ENCODE peak calls at places on chromosome 5, in seven cellular contexts. M, N, D, K, Q, O and W are unnamed samples.

GRCh38 chr5:160787247-160787646 is 64.8 kb downstream of the ATP10B start:
- DNase-seq in M (no peak), N (no peak), D (peak), K (peak), Q (peak), O (no peak), W (no peak)

GRCh38 chr5:109866051-109866450 is 176.3 kb downstream of the MAN2A1 start:
- DNase-seq in M (no peak), N (no peak), D (no peak), K (no peak), Q (no peak), O (no peak), W (peak)

GRCh38 chr5:105836906-105837305 is 1833.8 kb downstream of the EFNA5 start:
- DNase-seq in M (no peak), N (no peak), D (no peak), K (no peak), Q (no peak), O (no peak), W (no peak)

GRCh38 chr5:117486879-117487391 is 912.3 kb upstream of the SEMA6A start:
- DNase-seq in M (no peak), N (peak), D (peak), K (no peak), Q (no peak), O (no peak), W (no peak)

GRCh38 chr5:173395257-173395932 is 67.2 kb upstream of the STC2 start:
- DNase-seq in M (no peak), N (peak), D (no peak), K (no peak), Q (no peak), O (no peak), W (peak)

GRCh38 chr5:145943674-145944121 is 7.3 kb downstream of the SH3RF2 start:
- DNase-seq in M (no peak), N (peak), D (peak), K (peak), Q (peak), O (no peak), W (no peak)

GRCh38 chr5:25301836-25302235 is 657.1 kb upstream of the CDH10 start:
- DNase-seq in M (no peak), N (no peak), D (no peak), K (no peak), Q (no peak), O (no peak), W (no peak)

GRCh38 chr5:157603333-157604190 is 28.0 kb upstream of the ADAM19 start:
- DNase-seq in M (no peak), N (peak), D (no peak), K (no peak), Q (peak), O (no peak), W (peak)

GRCh38 chr5:133311171-133311570 is 259.4 kb downstream of the HSPA4 start:
- DNase-seq in M (no peak), N (no peak), D (no peak), K (peak), Q (no peak), O (no peak), W (no peak)

GRCh38 chr5:39132792-39133191 is 58.6 kb upstream of the RICTOR start:
- DNase-seq in M (no peak), N (no peak), D (no peak), K (no peak), Q (no peak), O (no peak), W (no peak)

GRCh38 chr5:73232266-73233041 is 59.5 kb downstream of the TMEM174 start:
- DNase-seq in M (no peak), N (no peak), D (no peak), K (no peak), Q (no peak), O (no peak), W (no peak)

GRCh38 chr5:145917288-145917687 is 19.1 kb upstream of the SH3RF2 start:
- DNase-seq in M (no peak), N (no peak), D (no peak), K (no peak), Q (no peak), O (no peak), W (no peak)

GRCh38 chr5:57007349-57007748 is 55.4 kb upstream of the MIER3 start:
- DNase-seq in M (no peak), N (no peak), D (no peak), K (no peak), Q (no peak), O (no peak), W (no peak)

GRCh38 chr5:102782245-102782872 is 27.3 kb downstream of the PAM start:
- DNase-seq in M (no peak), N (no peak), D (no peak), K (no peak), Q (no peak), O (no peak), W (no peak)

DNA sequence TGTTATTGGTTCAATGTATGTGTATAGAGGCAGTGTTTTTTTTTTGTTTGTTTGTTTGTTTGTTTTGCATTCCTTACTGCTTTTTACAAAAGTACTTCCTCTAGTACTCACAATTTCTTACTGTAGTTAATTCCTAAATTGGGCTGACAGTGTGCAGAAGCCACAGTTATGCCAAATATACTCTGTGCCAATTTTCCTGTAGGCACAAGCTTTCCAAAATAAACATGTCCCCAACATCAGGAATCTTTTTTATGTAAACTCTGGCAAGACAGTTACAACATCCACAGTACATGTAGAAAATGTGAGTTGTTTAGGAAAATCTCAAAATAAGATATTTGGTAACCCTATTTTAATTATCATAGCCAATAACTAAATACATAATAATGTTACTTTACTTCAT is 161.6 kb upstream of the TSLP start:
- DNase-seq in M (no peak), N (no peak), D (no peak), K (no peak), Q (no peak), O (no peak), W (no peak)
- TF ChIP-seq POLR2A in M (no peak), N (no peak), D (no peak), K (no peak), Q (no peak), O (no peak), W (no peak)

GRCh38 chr5:43422143-43422542 is 10.0 kb upstream of the CCL28 start:
- DNase-seq in M (no peak), N (no peak), D (peak), K (peak), Q (no peak), O (no peak), W (peak)
- TF ChIP-seq POLR2A in M (no peak), N (no peak), D (no peak), K (no peak), Q (no peak), O (no peak), W (no peak)

DNA sequence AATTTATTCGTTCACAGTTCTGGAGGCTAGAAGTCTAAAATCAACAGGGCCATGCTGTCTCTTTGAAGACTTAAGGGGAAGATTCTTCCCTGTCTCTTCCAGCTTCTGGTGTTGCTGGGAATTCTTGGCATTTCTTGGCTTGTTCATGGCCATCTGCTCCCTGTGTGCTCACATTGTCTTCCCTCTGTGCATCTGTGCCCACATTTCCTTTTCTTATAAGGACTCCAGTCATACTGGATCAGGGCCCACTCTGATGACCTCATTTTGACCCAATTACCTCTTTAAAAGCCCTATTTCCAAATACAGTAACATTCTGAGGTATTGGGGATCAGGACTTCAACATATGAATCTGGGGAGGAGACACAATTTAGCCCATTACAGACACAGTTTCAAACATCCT is 220.7 kb downstream of the ESM1 start:
- DNase-seq in M (no peak), N (no peak), D (no peak), K (no peak), Q (no peak), O (no peak), W (no peak)
- TF ChIP-seq POLR2A in M (no peak), N (no peak), D (no peak), K (no peak), Q (no peak), O (no peak), W (no peak)

DNA sequence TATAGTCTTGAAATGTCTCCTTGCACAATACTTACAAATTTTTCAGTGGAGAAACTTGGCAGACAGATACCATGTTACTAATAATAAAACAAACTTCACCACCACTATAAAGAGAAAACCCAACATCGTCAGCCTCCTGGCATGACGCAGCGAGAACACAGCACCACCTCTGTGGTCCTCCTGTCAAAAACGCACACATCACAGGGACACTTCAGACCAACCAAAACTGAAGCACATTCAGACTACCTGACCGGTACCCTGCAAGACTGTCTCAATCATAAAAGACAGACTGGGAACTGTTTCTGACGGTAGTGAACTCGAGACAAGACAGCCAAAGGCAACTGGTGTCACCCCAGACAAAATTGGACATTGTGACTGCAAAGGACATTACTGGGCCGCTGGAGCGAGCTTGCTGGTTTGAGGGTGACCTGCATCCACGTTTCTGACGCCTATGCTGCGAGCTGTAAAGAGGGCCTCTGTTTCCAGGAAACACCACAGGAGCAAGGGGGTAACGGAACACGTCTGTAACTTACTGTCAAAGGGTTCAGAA is 34.4 kb downstream of the NSUN2 start:
- DNase-seq in M (no peak), N (no peak), D (no peak), K (no peak), Q (no peak), O (no peak), W (no peak)
- TF ChIP-seq POLR2A in M (peak), N (no peak), D (no peak), K (no peak), Q (no peak), O (no peak), W (no peak)

GRCh38 chr5:34834794-34835089 is 4.2 kb upstream of the TTC23L start:
- DNase-seq in M (no peak), N (no peak), D (no peak), K (no peak), Q (no peak), O (no peak), W (no peak)

GRCh38 chr5:34835664-34836063 is 3.3 kb upstream of the TTC23L start:
- DNase-seq in M (no peak), N (no peak), D (no peak), K (no peak), Q (no peak), O (no peak), W (no peak)

GRCh38 chr5:34842554-34842953 is 3.6 kb downstream of the TTC23L start:
- DNase-seq in M (no peak), N (no peak), D (no peak), K (no peak), Q (no peak), O (no peak), W (no peak)

GRCh38 chr5:34841816-34842215 is 2.9 kb downstream of the TTC23L start:
- DNase-seq in M (no peak), N (no peak), D (no peak), K (no peak), Q (no peak), O (no peak), W (no peak)

DNA sequence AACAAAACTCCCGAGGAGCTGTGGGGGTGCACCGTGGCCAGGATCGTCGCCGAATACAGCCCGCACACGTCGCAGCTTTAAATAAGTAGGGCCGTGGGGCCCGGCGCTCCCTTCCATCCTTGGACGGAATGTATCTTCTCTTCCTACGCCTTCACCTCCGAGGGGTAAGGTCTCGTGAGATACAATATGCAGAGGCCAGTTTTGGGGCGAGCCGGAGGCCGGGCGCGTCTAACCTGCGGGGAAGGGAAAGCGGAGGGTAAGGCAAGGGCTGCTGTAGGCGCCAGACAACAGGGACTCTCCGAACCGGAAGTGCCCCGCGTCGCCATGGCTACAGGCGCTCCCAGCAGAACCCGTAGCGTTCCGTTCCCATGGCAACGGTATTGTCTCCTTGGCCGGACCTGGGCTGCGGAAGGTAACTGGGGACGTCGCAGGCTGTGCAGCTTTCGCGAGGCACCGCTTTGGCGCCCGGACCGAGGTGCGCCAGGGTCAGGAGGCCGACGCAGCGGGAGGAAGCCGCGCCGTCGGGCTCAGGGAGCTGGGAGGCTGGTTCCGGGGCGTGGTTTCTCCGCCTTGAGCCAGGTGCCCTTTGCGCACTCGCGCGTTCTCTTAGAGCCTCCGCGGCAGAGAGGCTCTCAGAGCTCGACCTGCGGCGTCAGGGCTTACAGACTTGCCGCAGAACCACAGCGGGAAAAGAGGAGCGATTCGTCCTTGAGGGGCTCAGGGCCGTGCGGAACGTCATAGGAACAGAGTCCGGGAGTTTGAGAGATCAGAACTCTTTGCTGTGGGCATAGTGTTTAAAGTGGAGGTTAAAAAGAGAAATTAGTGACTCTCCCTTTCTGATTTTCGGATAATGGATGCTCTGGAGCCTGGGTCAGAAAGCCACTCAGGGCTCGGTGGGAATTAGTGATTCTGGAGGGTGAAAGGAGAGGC is at the start of gene TTC23L:
- DNase-seq in M (peak), N (peak), D (peak), K (peak), Q (peak), O (peak), W (peak)
- TF ChIP-seq POLR2A in M (peak), N (peak), D (peak), K (no peak), Q (no peak), O (no peak), W (peak)

GRCh38 chr5:126776499-126777256 is at the start of gene LMNB1:
- DNase-seq in M (peak), N (peak), D (peak), K (peak), Q (peak), O (peak), W (peak)
- TF ChIP-seq POLR2A in M (peak), N (no peak), D (peak), K (no peak), Q (peak), O (no peak), W (peak)